ENCODE peak calls at places on chromosomes 4 and X, in six cellular contexts. One of them, this sample, is unnamed.

GRCh38 chr4:176377705-176378302 is 58.0 kb downstream of the SPCS3 start:
- DNase-seq in OCI-LY7: peak; percentile 21
- DNase-seq in endodermal cell: no peak
- DNase-seq in pancreas: no peak
- DNase-seq in fibroblast of lung: peak; percentile 51
- DNase-seq in hepatocyte: peak; percentile 11
- DNase-seq in this sample: no peak

GRCh38 chr4:169024762-169025161 is 14.7 kb upstream of the CBR4 start:
- DNase-seq in OCI-LY7: peak; percentile 19
- DNase-seq in endodermal cell: no peak
- DNase-seq in pancreas: no peak
- DNase-seq in fibroblast of lung: peak; percentile 71
- DNase-seq in hepatocyte: peak; percentile 37
- DNase-seq in this sample: no peak

GRCh38 chr4:106038012-106038411 is 142.7 kb downstream of the NPNT start:
- DNase-seq in OCI-LY7: no peak
- DNase-seq in endodermal cell: no peak
- DNase-seq in pancreas: no peak
- DNase-seq in fibroblast of lung: no peak
- DNase-seq in hepatocyte: no peak
- DNase-seq in this sample: no peak

GRCh38 chrX:46710425-46710824 is 48.5 kb downstream of the SLC9A7 start:
- DNase-seq in OCI-LY7: no peak
- DNase-seq in endodermal cell: no peak
- DNase-seq in pancreas: no peak
- DNase-seq in fibroblast of lung: no peak
- DNase-seq in hepatocyte: peak; percentile 5
- DNase-seq in this sample: peak; percentile 61

GRCh38 chr4:105594094-105595010 is 41.9 kb downstream of the ARHGEF38 start:
- DNase-seq in OCI-LY7: peak; percentile 5
- DNase-seq in endodermal cell: no peak
- DNase-seq in pancreas: no peak
- DNase-seq in fibroblast of lung: no peak
- DNase-seq in hepatocyte: peak; percentile 37
- DNase-seq in this sample: peak; percentile 25

GRCh38 chrX:102712216-102712966 is at the start of gene GPRASP2:
- DNase-seq in OCI-LY7: no peak
- DNase-seq in endodermal cell: peak; percentile 72
- DNase-seq in pancreas: peak; percentile 81
- DNase-seq in fibroblast of lung: no peak
- DNase-seq in hepatocyte: peak; percentile 48
- DNase-seq in this sample: no peak

GRCh38 chrX:131747173-131747572 is 203.3 kb downstream of the OR13H1 start:
- DNase-seq in OCI-LY7: no peak
- DNase-seq in endodermal cell: no peak
- DNase-seq in pancreas: no peak
- DNase-seq in fibroblast of lung: no peak
- DNase-seq in hepatocyte: no peak
- DNase-seq in this sample: no peak

GRCh38 chr4:121514443-121514842 is 133.6 kb upstream of the QRFPR start:
- DNase-seq in OCI-LY7: no peak
- DNase-seq in endodermal cell: peak; percentile 83
- DNase-seq in pancreas: peak; percentile 24
- DNase-seq in fibroblast of lung: no peak
- DNase-seq in hepatocyte: no peak
- DNase-seq in this sample: no peak

GRCh38 chr4:103634236-103634635 is 85.5 kb downstream of the TACR3 start:
- DNase-seq in OCI-LY7: no peak
- DNase-seq in endodermal cell: no peak
- DNase-seq in pancreas: no peak
- DNase-seq in fibroblast of lung: no peak
- DNase-seq in hepatocyte: no peak
- DNase-seq in this sample: no peak

GRCh38 chr4:110510955-110511544 is 35.1 kb downstream of the ENPEP start:
- DNase-seq in OCI-LY7: peak; percentile 77
- DNase-seq in endodermal cell: no peak
- DNase-seq in pancreas: no peak
- DNase-seq in fibroblast of lung: peak; percentile 79
- DNase-seq in hepatocyte: peak; percentile 72
- DNase-seq in this sample: no peak

GRCh38 chr4:119735136-119735770 is 106.6 kb upstream of the PDE5A start:
- DNase-seq in OCI-LY7: no peak
- DNase-seq in endodermal cell: no peak
- DNase-seq in pancreas: no peak
- DNase-seq in fibroblast of lung: peak; percentile 99
- DNase-seq in hepatocyte: peak; percentile 16
- DNase-seq in this sample: no peak

GRCh38 chr4:105457997-105458396 is 15.9 kb downstream of the PPA2 start:
- DNase-seq in OCI-LY7: no peak
- DNase-seq in endodermal cell: no peak
- DNase-seq in pancreas: no peak
- DNase-seq in fibroblast of lung: peak; percentile 60
- DNase-seq in hepatocyte: no peak
- DNase-seq in this sample: no peak

GRCh38 chrX:53263597-53264094 is 17.7 kb downstream of the IQSEC2 start:
- DNase-seq in OCI-LY7: no peak
- DNase-seq in endodermal cell: no peak
- DNase-seq in pancreas: no peak
- DNase-seq in fibroblast of lung: peak; percentile 13
- DNase-seq in hepatocyte: no peak
- DNase-seq in this sample: no peak

DNA sequence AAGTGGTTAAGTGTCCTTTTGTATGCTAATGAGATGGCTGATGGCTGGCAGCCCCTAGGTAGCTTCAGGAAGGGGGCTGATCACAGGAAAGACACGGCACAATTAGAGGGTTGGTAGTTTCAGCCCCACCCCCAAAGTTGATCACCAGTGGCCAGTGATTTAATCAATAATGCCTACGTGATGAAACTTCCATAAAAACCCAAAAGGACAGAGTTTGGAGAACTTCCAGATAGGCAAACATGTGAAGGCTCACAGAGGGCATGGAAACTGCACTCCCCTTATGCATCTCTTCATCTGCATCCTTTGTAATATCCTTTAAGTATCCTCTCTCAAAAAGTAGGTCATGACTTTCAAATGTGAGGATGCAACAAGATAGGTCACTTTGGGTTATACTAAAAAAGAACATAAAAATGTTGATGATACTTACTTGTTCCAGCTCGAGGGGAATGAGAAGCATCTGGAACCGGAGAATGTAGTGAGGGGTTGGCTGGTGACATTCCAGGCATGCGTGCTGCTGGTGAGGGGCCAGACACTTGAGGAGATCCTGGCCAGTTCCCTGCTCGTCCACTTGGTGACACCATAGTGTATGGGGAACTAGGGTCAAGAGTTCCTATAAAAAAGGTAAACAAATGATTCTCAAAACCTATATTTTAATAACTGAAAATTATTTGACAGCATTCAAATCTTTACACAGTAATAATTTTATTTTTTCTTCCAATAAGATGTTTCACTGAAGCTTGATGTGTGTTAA is 16.7 kb upstream of the CXorf38 start:
- DNase-seq in OCI-LY7: no peak
- DNase-seq in endodermal cell: peak; percentile 90
- DNase-seq in pancreas: no peak
- DNase-seq in fibroblast of lung: peak; percentile 42
- DNase-seq in hepatocyte: peak; percentile 39
- DNase-seq in this sample: no peak
- TF ChIP-seq CTCF in OCI-LY7: peak; percentile 14
- TF ChIP-seq CTCF in endodermal cell: peak; percentile 73
- TF ChIP-seq CTCF in pancreas: no peak
- TF ChIP-seq CTCF in fibroblast of lung: peak; percentile 53
- TF ChIP-seq CTCF in hepatocyte: peak; percentile 45
- TF ChIP-seq CTCF in this sample: peak; percentile 41

GRCh38 chr4:20844311-20844710 is 144.1 kb downstream of the PACRGL start:
- DNase-seq in OCI-LY7: no peak
- DNase-seq in endodermal cell: no peak
- DNase-seq in pancreas: no peak
- DNase-seq in fibroblast of lung: no peak
- DNase-seq in hepatocyte: no peak
- DNase-seq in this sample: no peak
- H3K36me3 ChIP-seq in OCI-LY7: no peaks in the 10 kb centered on the region
- H3K36me3 ChIP-seq in endodermal cell: no peaks in the 10 kb centered on the region
- H3K36me3 ChIP-seq in pancreas: no peaks in the 10 kb centered on the region
- H3K36me3 ChIP-seq in fibroblast of lung: no peaks in the 10 kb centered on the region
- H3K36me3 ChIP-seq in hepatocyte: no peaks in the 10 kb centered on the region
- H3K36me3 ChIP-seq in this sample: no peaks in the 10 kb centered on the region

DNA sequence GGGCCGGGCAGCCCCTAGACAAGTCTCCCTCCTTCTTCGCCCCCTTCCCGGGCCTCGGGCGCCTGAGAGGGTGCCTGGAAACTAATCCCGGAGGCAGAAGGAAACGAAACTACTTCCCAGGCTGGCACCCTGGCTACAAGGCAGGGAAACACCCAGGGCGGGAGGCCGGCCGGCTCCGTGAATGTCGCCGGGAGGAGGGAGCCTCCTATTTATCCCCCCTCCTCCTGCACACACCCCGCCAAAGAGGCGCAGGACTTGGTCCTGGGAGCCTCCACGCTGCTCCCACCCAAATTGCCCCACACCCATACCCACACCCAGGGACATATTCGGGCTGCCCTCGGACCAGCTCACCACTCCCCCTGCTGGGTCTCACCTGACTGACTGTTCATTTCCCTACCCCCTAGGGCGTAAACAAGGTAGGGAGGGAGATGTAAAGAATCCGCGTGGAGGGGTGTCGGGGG is at the start of gene BTC:
- DNase-seq in OCI-LY7: no peak
- DNase-seq in endodermal cell: peak; percentile 77
- DNase-seq in pancreas: peak; percentile 85
- DNase-seq in fibroblast of lung: peak; percentile 27
- DNase-seq in hepatocyte: peak; percentile 49
- DNase-seq in this sample: no peak
- TF ChIP-seq CTCF in OCI-LY7: no peak
- TF ChIP-seq CTCF in endodermal cell: peak; percentile 65
- TF ChIP-seq CTCF in pancreas: peak; percentile 17
- TF ChIP-seq CTCF in fibroblast of lung: peak; percentile 51
- TF ChIP-seq CTCF in hepatocyte: peak; percentile 28
- TF ChIP-seq CTCF in this sample: peak; percentile 58

GRCh38 chr4:128858875-128859696 is 49.6 kb downstream of the JADE1 start:
- DNase-seq in OCI-LY7: no peak
- DNase-seq in endodermal cell: no peak
- DNase-seq in pancreas: no peak
- DNase-seq in fibroblast of lung: peak; percentile 75
- DNase-seq in hepatocyte: no peak
- DNase-seq in this sample: no peak
- H3K36me3 ChIP-seq in OCI-LY7: peaks cover 100% of the 10 kb centered on the region
- H3K36me3 ChIP-seq in endodermal cell: peaks cover 96% of the 10 kb centered on the region
- H3K36me3 ChIP-seq in pancreas: peaks cover 50% of the 10 kb centered on the region
- H3K36me3 ChIP-seq in fibroblast of lung: peaks cover 44% of the 10 kb centered on the region
- H3K36me3 ChIP-seq in hepatocyte: peaks cover 5% of the 10 kb centered on the region
- H3K36me3 ChIP-seq in this sample: peaks cover 6% of the 10 kb centered on the region

GRCh38 chr4:151935411-151935810 is 174.6 kb upstream of the GATB start:
- DNase-seq in OCI-LY7: no peak
- DNase-seq in endodermal cell: no peak
- DNase-seq in pancreas: no peak
- DNase-seq in fibroblast of lung: no peak
- DNase-seq in hepatocyte: no peak
- DNase-seq in this sample: no peak
- TF ChIP-seq CTCF in OCI-LY7: no peak
- TF ChIP-seq CTCF in endodermal cell: no peak
- TF ChIP-seq CTCF in pancreas: no peak
- TF ChIP-seq CTCF in fibroblast of lung: no peak
- TF ChIP-seq CTCF in hepatocyte: no peak
- TF ChIP-seq CTCF in this sample: no peak

DNA sequence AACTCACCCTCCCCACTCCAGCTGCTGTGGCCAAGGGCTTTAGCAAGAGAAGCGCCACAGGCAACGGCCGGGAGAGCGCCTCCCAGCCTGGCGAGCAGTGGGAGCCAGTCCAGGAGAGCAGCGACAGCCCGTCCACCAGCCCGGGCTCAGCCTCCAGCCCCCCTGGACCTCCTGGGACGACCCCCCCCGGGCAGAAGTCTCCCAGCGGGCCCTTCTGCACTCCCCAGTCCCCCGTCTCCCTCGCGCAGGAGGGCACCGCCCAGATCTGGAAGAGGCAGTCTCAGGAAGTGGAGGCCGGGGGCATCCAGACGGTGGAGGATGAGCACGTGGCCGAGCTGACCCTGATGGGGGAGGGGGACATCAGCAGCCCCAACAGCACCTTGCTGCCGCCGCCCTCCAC is 11.2 kb upstream of the HGFAC start:
- DNase-seq in OCI-LY7: no peak
- DNase-seq in endodermal cell: no peak
- DNase-seq in pancreas: no peak
- DNase-seq in fibroblast of lung: no peak
- DNase-seq in hepatocyte: no peak
- DNase-seq in this sample: no peak
- H3K36me3 ChIP-seq in OCI-LY7: no peaks in the 10 kb centered on the region
- H3K36me3 ChIP-seq in endodermal cell: no peaks in the 10 kb centered on the region
- H3K36me3 ChIP-seq in pancreas: no peaks in the 10 kb centered on the region
- H3K36me3 ChIP-seq in fibroblast of lung: no peaks in the 10 kb centered on the region
- H3K36me3 ChIP-seq in hepatocyte: no peaks in the 10 kb centered on the region
- H3K36me3 ChIP-seq in this sample: peaks cover 1% of the 10 kb centered on the region

GRCh38 chrX:105698386-105698785 is 124.0 kb upstream of the NRK start:
- DNase-seq in OCI-LY7: no peak
- DNase-seq in endodermal cell: no peak
- DNase-seq in pancreas: no peak
- DNase-seq in fibroblast of lung: peak; percentile 34
- DNase-seq in hepatocyte: no peak
- DNase-seq in this sample: no peak

GRCh38 chrX:105706041-105706440 is 116.3 kb upstream of the NRK start:
- DNase-seq in OCI-LY7: no peak
- DNase-seq in endodermal cell: no peak
- DNase-seq in pancreas: no peak
- DNase-seq in fibroblast of lung: peak; percentile 65
- DNase-seq in hepatocyte: no peak
- DNase-seq in this sample: no peak

GRCh38 chrX:105700316-105700715 is 122.0 kb upstream of the NRK start:
- DNase-seq in OCI-LY7: no peak
- DNase-seq in endodermal cell: no peak
- DNase-seq in pancreas: no peak
- DNase-seq in fibroblast of lung: no peak
- DNase-seq in hepatocyte: no peak
- DNase-seq in this sample: no peak

GRCh38 chrX:105703876-105704275 is 118.5 kb upstream of the NRK start:
- DNase-seq in OCI-LY7: no peak
- DNase-seq in endodermal cell: no peak
- DNase-seq in pancreas: no peak
- DNase-seq in fibroblast of lung: peak; percentile 59
- DNase-seq in hepatocyte: no peak
- DNase-seq in this sample: no peak

GRCh38 chrX:105701310-105702052 is 120.9 kb upstream of the NRK start:
- DNase-seq in OCI-LY7: no peak
- DNase-seq in endodermal cell: no peak
- DNase-seq in pancreas: no peak
- DNase-seq in fibroblast of lung: peak; percentile 46
- DNase-seq in hepatocyte: no peak
- DNase-seq in this sample: no peak
- TF ChIP-seq CTCF in OCI-LY7: peak; percentile 38
- TF ChIP-seq CTCF in endodermal cell: peak; percentile 63
- TF ChIP-seq CTCF in pancreas: no peak
- TF ChIP-seq CTCF in fibroblast of lung: peak; percentile 30
- TF ChIP-seq CTCF in hepatocyte: peak; percentile 32
- TF ChIP-seq CTCF in this sample: peak; percentile 16

This sample was measured in kidney epithelial cell.